ENCODE peak calls at places on chromosome 3, in eight cellular contexts. One of them, this sample, is unnamed.

GRCh38 chr3:116842254-116842957 is 132.8 kb downstream of the TUSC7 start:
- DNase-seq in AG09309: no peak
- DNase-seq in endothelial cell: no peak
- DNase-seq in heart right ventricle: no peak
- DNase-seq in cardiac fibroblast: no peak
- DNase-seq in AG10803: no peak
- DNase-seq in endothelial cell of umbilical vein: no peak
- DNase-seq in pancreas: no peak
- DNase-seq in this sample: no peak

GRCh38 chr3:120780977-120781376 is 38.4 kb downstream of the GTF2E1 start:
- DNase-seq in AG09309: no peak
- DNase-seq in endothelial cell: no peak
- DNase-seq in heart right ventricle: no peak
- DNase-seq in cardiac fibroblast: peak; percentile 80
- DNase-seq in AG10803: peak; percentile 39
- DNase-seq in endothelial cell of umbilical vein: peak; percentile 90
- DNase-seq in pancreas: no peak
- DNase-seq in this sample: peak; percentile 93

GRCh38 chr3:10614160-10614559 is 108.8 kb upstream of the ATP2B2 start:
- DNase-seq in AG09309: no peak
- DNase-seq in endothelial cell: no peak
- DNase-seq in heart right ventricle: no peak
- DNase-seq in cardiac fibroblast: no peak
- DNase-seq in AG10803: no peak
- DNase-seq in endothelial cell of umbilical vein: no peak
- DNase-seq in pancreas: no peak
- DNase-seq in this sample: no peak

GRCh38 chr3:111972891-111973290 is 5.9 kb upstream of the ABHD10 start:
- DNase-seq in AG09309: no peak
- DNase-seq in endothelial cell: no peak
- DNase-seq in heart right ventricle: no peak
- DNase-seq in cardiac fibroblast: no peak
- DNase-seq in AG10803: no peak
- DNase-seq in endothelial cell of umbilical vein: no peak
- DNase-seq in pancreas: no peak
- DNase-seq in this sample: no peak

GRCh38 chr3:133573054-133573628 is 345 bp upstream of the CDV3 start:
- DNase-seq in AG09309: peak; percentile 100
- DNase-seq in endothelial cell: peak; percentile 99
- DNase-seq in heart right ventricle: peak; percentile 100
- DNase-seq in cardiac fibroblast: peak; percentile 100
- DNase-seq in AG10803: peak; percentile 100
- DNase-seq in endothelial cell of umbilical vein: peak; percentile 100
- DNase-seq in pancreas: peak; percentile 100
- DNase-seq in this sample: peak; percentile 100

GRCh38 chr3:51955893-51956770 is 951 bp downstream of the GPR62 start:
- DNase-seq in AG09309: no peak
- DNase-seq in endothelial cell: peak; percentile 62
- DNase-seq in heart right ventricle: peak; percentile 50
- DNase-seq in cardiac fibroblast: peak; percentile 69
- DNase-seq in AG10803: no peak
- DNase-seq in endothelial cell of umbilical vein: peak; percentile 69
- DNase-seq in pancreas: no peak
- DNase-seq in this sample: no peak

GRCh38 chr3:56683122-56683817 is at the start of gene TASOR:
- DNase-seq in AG09309: peak; percentile 3
- DNase-seq in endothelial cell: peak; percentile 78
- DNase-seq in heart right ventricle: peak; percentile 80
- DNase-seq in cardiac fibroblast: peak; percentile 88
- DNase-seq in AG10803: peak; percentile 77
- DNase-seq in endothelial cell of umbilical vein: peak; percentile 75
- DNase-seq in pancreas: peak; percentile 79
- DNase-seq in this sample: peak; percentile 54

GRCh38 chr3:121660356-121661171 is at the start of gene HCLS1:
- DNase-seq in AG09309: no peak
- DNase-seq in endothelial cell: peak; percentile 21
- DNase-seq in heart right ventricle: peak; percentile 50
- DNase-seq in cardiac fibroblast: peak; percentile 5
- DNase-seq in AG10803: no peak
- DNase-seq in endothelial cell of umbilical vein: peak; percentile 72
- DNase-seq in pancreas: peak; percentile 48
- DNase-seq in this sample: no peak

GRCh38 chr3:2823437-2824211 is 286.6 kb downstream of the IL5RA start:
- DNase-seq in AG09309: no peak
- DNase-seq in endothelial cell: no peak
- DNase-seq in heart right ventricle: no peak
- DNase-seq in cardiac fibroblast: no peak
- DNase-seq in AG10803: no peak
- DNase-seq in endothelial cell of umbilical vein: no peak
- DNase-seq in pancreas: no peak
- DNase-seq in this sample: no peak

GRCh38 chr3:125200731-125201139 is 11.8 kb downstream of the SLC12A8 start:
- DNase-seq in AG09309: no peak
- DNase-seq in endothelial cell: no peak
- DNase-seq in heart right ventricle: no peak
- DNase-seq in cardiac fibroblast: no peak
- DNase-seq in AG10803: no peak
- DNase-seq in endothelial cell of umbilical vein: no peak
- DNase-seq in pancreas: no peak
- DNase-seq in this sample: no peak

DNA sequence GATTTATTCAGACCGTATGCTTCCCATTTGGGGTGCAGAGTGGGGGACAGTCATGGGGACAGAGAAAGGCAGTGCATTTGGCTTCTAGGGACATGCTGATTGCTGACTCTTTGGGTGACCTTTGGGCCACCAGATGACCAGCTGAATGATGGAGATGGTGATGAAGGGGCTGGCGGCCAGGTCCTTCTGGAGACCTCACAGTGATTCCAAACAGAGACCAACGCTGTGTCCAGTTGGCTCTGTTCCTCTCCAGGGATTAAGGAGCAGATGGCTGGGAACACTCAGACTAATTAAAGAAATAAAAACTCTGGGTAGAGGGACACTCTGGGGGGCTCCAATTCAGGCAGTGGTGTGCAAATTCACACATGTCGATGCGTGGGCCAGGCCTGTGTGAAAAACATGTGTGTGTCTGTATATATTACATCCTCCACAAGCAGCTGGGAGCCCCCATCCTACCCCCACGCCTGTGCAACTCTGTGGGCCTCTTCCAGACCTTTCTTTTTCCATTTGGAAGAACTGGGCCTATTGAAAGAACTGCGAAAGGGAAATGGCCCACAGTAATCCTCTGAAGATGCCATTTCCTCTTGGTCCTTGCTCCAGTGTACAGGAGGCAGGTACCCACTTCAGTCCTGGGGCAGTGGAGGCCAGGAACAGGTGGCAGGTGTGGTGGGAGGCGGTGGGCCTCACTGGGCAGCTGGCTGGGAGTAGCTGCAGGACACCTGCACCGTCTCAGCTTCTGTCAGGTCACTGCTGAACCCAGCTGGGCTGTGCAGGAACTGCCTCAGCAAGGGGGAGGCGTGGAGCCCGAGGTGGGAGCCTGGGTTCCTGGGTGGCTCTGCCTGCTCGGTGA is 8.9 kb downstream of the XIRP1 start:
- DNase-seq in AG09309: no peak
- DNase-seq in endothelial cell: no peak
- DNase-seq in heart right ventricle: no peak
- DNase-seq in cardiac fibroblast: no peak
- DNase-seq in AG10803: no peak
- DNase-seq in endothelial cell of umbilical vein: no peak
- DNase-seq in pancreas: no peak
- DNase-seq in this sample: no peak
- TF ChIP-seq CTCF in AG09309: no peak
- TF ChIP-seq CTCF in endothelial cell: no peak
- TF ChIP-seq CTCF in heart right ventricle: no peak
- TF ChIP-seq CTCF in cardiac fibroblast: no peak
- TF ChIP-seq CTCF in AG10803: no peak
- TF ChIP-seq CTCF in endothelial cell of umbilical vein: no peak
- TF ChIP-seq CTCF in pancreas: no peak
- TF ChIP-seq CTCF in this sample: no peak

GRCh38 chr3:44712455-44713075 is at the start of gene ZNF502:
- DNase-seq in AG09309: peak; percentile 49
- DNase-seq in endothelial cell: peak; percentile 48
- DNase-seq in heart right ventricle: peak; percentile 91
- DNase-seq in cardiac fibroblast: peak; percentile 93
- DNase-seq in AG10803: peak; percentile 90
- DNase-seq in endothelial cell of umbilical vein: peak; percentile 85
- DNase-seq in pancreas: peak; percentile 89
- DNase-seq in this sample: no peak
- TF ChIP-seq CTCF in AG09309: peak; percentile 42
- TF ChIP-seq CTCF in endothelial cell: no peak
- TF ChIP-seq CTCF in heart right ventricle: peak; percentile 53
- TF ChIP-seq CTCF in cardiac fibroblast: peak; percentile 41
- TF ChIP-seq CTCF in AG10803: peak; percentile 29
- TF ChIP-seq CTCF in endothelial cell of umbilical vein: peak; percentile 43
- TF ChIP-seq CTCF in pancreas: peak; percentile 32
- TF ChIP-seq CTCF in this sample: no peak

GRCh38 chr3:99818818-99819217 is 1.2 kb downstream of the CMSS1 start:
- DNase-seq in AG09309: no peak
- DNase-seq in endothelial cell: no peak
- DNase-seq in heart right ventricle: no peak
- DNase-seq in cardiac fibroblast: no peak
- DNase-seq in AG10803: no peak
- DNase-seq in endothelial cell of umbilical vein: no peak
- DNase-seq in pancreas: no peak
- DNase-seq in this sample: no peak

GRCh38 chr3:99817047-99817436 is 620 bp upstream of the CMSS1 start:
- DNase-seq in AG09309: no peak
- DNase-seq in endothelial cell: peak; percentile 7
- DNase-seq in heart right ventricle: no peak
- DNase-seq in cardiac fibroblast: no peak
- DNase-seq in AG10803: no peak
- DNase-seq in endothelial cell of umbilical vein: no peak
- DNase-seq in pancreas: peak; percentile 17
- DNase-seq in this sample: no peak

GRCh38 chr3:99817437-99818240 is at the start of gene CMSS1:
- DNase-seq in AG09309: peak; percentile 42
- DNase-seq in endothelial cell: peak; percentile 93
- DNase-seq in heart right ventricle: peak; percentile 95
- DNase-seq in cardiac fibroblast: peak; percentile 95
- DNase-seq in AG10803: peak; percentile 88
- DNase-seq in endothelial cell of umbilical vein: peak; percentile 95
- DNase-seq in pancreas: peak; percentile 95
- DNase-seq in this sample: peak; percentile 92
- TF ChIP-seq CTCF in AG09309: peak; percentile 28
- TF ChIP-seq CTCF in endothelial cell: no peak
- TF ChIP-seq CTCF in heart right ventricle: peak; percentile 16
- TF ChIP-seq CTCF in cardiac fibroblast: peak; percentile 34
- TF ChIP-seq CTCF in AG10803: peak; percentile 42
- TF ChIP-seq CTCF in endothelial cell of umbilical vein: peak; percentile 43
- TF ChIP-seq CTCF in pancreas: no peak
- TF ChIP-seq CTCF in this sample: peak; percentile 63

GRCh38 chr3:64685331-64685799 is 2.4 kb downstream of the ADAMTS9 start:
- DNase-seq in AG09309: no peak
- DNase-seq in endothelial cell: no peak
- DNase-seq in heart right ventricle: peak; percentile 75
- DNase-seq in cardiac fibroblast: peak; percentile 85
- DNase-seq in AG10803: peak; percentile 50
- DNase-seq in endothelial cell of umbilical vein: no peak
- DNase-seq in pancreas: no peak
- DNase-seq in this sample: no peak

GRCh38 chr3:64687381-64687780 is 419 bp downstream of the ADAMTS9 start:
- DNase-seq in AG09309: no peak
- DNase-seq in endothelial cell: no peak
- DNase-seq in heart right ventricle: no peak
- DNase-seq in cardiac fibroblast: no peak
- DNase-seq in AG10803: no peak
- DNase-seq in endothelial cell of umbilical vein: peak; percentile 16
- DNase-seq in pancreas: no peak
- DNase-seq in this sample: no peak

GRCh38 chr3:64684715-64685261 is 3.0 kb downstream of the ADAMTS9 start:
- DNase-seq in AG09309: no peak
- DNase-seq in endothelial cell: peak; percentile 18
- DNase-seq in heart right ventricle: peak; percentile 71
- DNase-seq in cardiac fibroblast: peak; percentile 74
- DNase-seq in AG10803: peak; percentile 48
- DNase-seq in endothelial cell of umbilical vein: peak; percentile 83
- DNase-seq in pancreas: peak; percentile 38
- DNase-seq in this sample: no peak

GRCh38 chr3:64686446-64686908 is 1.3 kb downstream of the ADAMTS9 start:
- DNase-seq in AG09309: no peak
- DNase-seq in endothelial cell: peak; percentile 35
- DNase-seq in heart right ventricle: peak; percentile 49
- DNase-seq in cardiac fibroblast: no peak
- DNase-seq in AG10803: peak; percentile 58
- DNase-seq in endothelial cell of umbilical vein: peak; percentile 77
- DNase-seq in pancreas: peak; percentile 20
- DNase-seq in this sample: peak; percentile 26

DNA sequence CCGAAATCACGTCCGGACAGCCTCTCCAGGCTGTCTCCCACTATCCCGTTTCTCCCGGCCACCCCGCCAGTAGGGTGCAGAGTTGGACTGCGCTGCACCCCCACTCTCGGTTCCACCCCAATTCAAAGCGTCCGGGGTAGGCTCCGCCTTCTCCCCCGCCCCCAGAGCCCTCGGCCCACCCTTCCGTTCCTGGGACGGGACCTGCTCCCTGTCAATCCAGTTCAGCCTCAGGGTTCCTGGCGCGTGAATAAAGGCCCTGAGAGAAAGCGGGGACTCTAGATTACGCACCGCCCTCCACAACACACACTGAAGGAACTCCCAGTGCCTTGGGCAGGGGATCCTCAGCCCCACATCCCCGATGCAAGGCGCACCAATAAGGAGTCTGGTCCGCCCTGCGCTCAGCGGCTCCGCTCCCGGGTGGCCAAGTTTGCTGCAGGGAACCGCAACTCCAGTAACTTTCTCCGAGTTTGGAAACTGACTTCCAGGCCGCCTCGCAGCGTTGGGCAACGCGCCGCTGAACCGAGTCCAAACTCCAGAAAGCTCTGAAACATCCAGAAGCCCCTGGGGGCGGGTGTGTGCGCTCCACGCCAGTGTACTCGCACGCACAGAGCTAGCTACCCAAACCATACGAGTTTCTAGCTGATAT is 1.9 kb downstream of the ADAMTS9 start:
- DNase-seq in AG09309: peak; percentile 67
- DNase-seq in endothelial cell: peak; percentile 80
- DNase-seq in heart right ventricle: peak; percentile 97
- DNase-seq in cardiac fibroblast: peak; percentile 97
- DNase-seq in AG10803: peak; percentile 87
- DNase-seq in endothelial cell of umbilical vein: peak; percentile 96
- DNase-seq in pancreas: peak; percentile 77
- DNase-seq in this sample: peak; percentile 76
- TF ChIP-seq CTCF in AG09309: peak; percentile 50
- TF ChIP-seq CTCF in endothelial cell: no peak
- TF ChIP-seq CTCF in heart right ventricle: peak; percentile 76
- TF ChIP-seq CTCF in cardiac fibroblast: peak; percentile 30
- TF ChIP-seq CTCF in AG10803: peak; percentile 45
- TF ChIP-seq CTCF in endothelial cell of umbilical vein: peak; percentile 51
- TF ChIP-seq CTCF in pancreas: no peak
- TF ChIP-seq CTCF in this sample: peak; percentile 44

DNA sequence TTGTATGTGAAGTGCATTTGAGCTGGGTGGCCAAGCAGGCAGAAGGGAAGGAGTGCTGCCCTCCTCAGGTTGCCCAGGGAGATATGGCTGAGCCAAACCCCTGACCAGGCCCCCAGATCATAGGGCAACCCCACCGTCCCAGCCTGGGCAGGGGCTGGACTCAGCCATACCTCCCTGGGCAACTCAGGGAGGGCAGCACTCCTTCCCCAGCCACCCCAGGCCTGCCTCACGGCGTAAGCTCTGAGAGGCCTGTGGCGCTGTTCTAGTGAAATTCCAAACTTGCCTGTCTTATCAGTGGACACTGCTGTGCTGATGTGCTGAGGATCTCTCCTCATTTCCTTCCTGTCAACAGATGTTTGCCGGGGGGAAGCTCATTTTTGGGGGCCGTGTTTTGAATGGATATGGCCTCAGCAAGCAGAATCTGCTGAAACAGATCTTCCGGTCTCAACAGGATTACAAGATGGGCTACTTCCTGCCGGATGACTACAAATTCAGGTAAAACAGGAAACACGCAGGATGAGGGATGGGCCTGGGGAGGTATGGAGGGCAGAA is 57.6 kb upstream of the FGD5 start:
- DNase-seq in AG09309: no peak
- DNase-seq in endothelial cell: peak; percentile 72
- DNase-seq in heart right ventricle: no peak
- DNase-seq in cardiac fibroblast: no peak
- DNase-seq in AG10803: no peak
- DNase-seq in endothelial cell of umbilical vein: no peak
- DNase-seq in pancreas: no peak
- DNase-seq in this sample: no peak
- TF ChIP-seq CTCF in AG09309: no peak
- TF ChIP-seq CTCF in endothelial cell: no peak
- TF ChIP-seq CTCF in heart right ventricle: no peak
- TF ChIP-seq CTCF in cardiac fibroblast: no peak
- TF ChIP-seq CTCF in AG10803: no peak
- TF ChIP-seq CTCF in endothelial cell of umbilical vein: no peak
- TF ChIP-seq CTCF in pancreas: no peak
- TF ChIP-seq CTCF in this sample: no peak

This sample was measured in HFFc6.